ENCODE peak calls at places on chromosomes 11 and 22, in nine cellular contexts. M is AG09309, P is fibroblast of mammary gland, D is A549, A is spleen, F is lower lobe of right lung, X is cardiac muscle cell, H is B cell, K is tibial artery. V is an unnamed sample.

GRCh38 chr22:23938328-23939016 is 22.5 kb downstream of the GSTT2B start:
- DNase-seq in M (no peak), P (no peak), D (no peak), A (no peak), F (no peak), X (peak), H (no peak), K (no peak), V (no peak)

GRCh38 chr22:24969588-24970301 is 17.2 kb downstream of the KIAA1671 start:
- DNase-seq in M (no peak), P (no peak), D (no peak), A (no peak), F (no peak), X (peak), H (no peak), K (peak), V (no peak)

GRCh38 chr11:84965484-84965883 is 661.7 kb downstream of the DLG2 start:
- DNase-seq in M (no peak), P (no peak), D (no peak), A (no peak), F (no peak), X (no peak), H (no peak), K (no peak), V (no peak)

GRCh38 chr22:37627545-37627944 is 11.9 kb upstream of the SH3BP1 start:
- DNase-seq in M (no peak), P (no peak), D (no peak), A (peak), F (no peak), X (no peak), H (peak), K (peak), V (no peak)

GRCh38 chr22:37337204-37337943 is 55.1 kb downstream of the CYTH4 start:
- DNase-seq in M (no peak), P (peak), D (no peak), A (no peak), F (no peak), X (no peak), H (no peak), K (no peak), V (no peak)

GRCh38 chr11:72144807-72145565 is 9.5 kb downstream of the FOLR3 start:
- DNase-seq in M (peak), P (peak), D (no peak), A (no peak), F (no peak), X (no peak), H (no peak), K (no peak), V (no peak)

GRCh38 chr11:32447252-32447651 is 11.9 kb upstream of the WT1 start:
- DNase-seq in M (no peak), P (no peak), D (no peak), A (no peak), F (no peak), X (no peak), H (no peak), K (no peak), V (no peak)

GRCh38 chr11:47523491-47524199 is 29.3 kb downstream of the CELF1 start:
- DNase-seq in M (peak), P (peak), D (peak), A (no peak), F (no peak), X (peak), H (peak), K (no peak), V (no peak)

GRCh38 chr11:96341237-96342130 is 1.5 kb downstream of the MAML2 start:
- DNase-seq in M (no peak), P (peak), D (no peak), A (peak), F (peak), X (no peak), H (peak), K (peak), V (no peak)

GRCh38 chr11:109036011-109036410 is 371.1 kb downstream of the DDX10 start:
- DNase-seq in M (no peak), P (no peak), D (no peak), A (no peak), F (no peak), X (no peak), H (no peak), K (no peak), V (no peak)

GRCh38 chr22:45328822-45329535 is 19.2 kb downstream of the FAM118A start:
- DNase-seq in M (no peak), P (no peak), D (no peak), A (no peak), F (no peak), X (no peak), H (no peak), K (no peak), V (no peak)

GRCh38 chr22:24483966-24484545 is 11.1 kb upstream of the UPB1 start:
- DNase-seq in M (no peak), P (no peak), D (no peak), A (no peak), F (no peak), X (no peak), H (no peak), K (no peak), V (no peak)

GRCh38 chr11:36192723-36193619 is 96.3 kb downstream of the COMMD9 start:
- DNase-seq in M (no peak), P (no peak), D (no peak), A (no peak), F (no peak), X (no peak), H (no peak), K (no peak), V (no peak)

GRCh38 chr11:43925063-43925931 is 17.1 kb upstream of the C11orf96 start:
- DNase-seq in M (no peak), P (no peak), D (no peak), A (no peak), F (no peak), X (no peak), H (no peak), K (peak), V (no peak)

GRCh38 chr11:1062075-1062820 is 12.4 kb upstream of the MUC2 start:
- DNase-seq in M (no peak), P (no peak), D (no peak), A (no peak), F (no peak), X (no peak), H (no peak), K (no peak), V (no peak)

GRCh38 chr22:35900483-35901168 is 128.0 kb downstream of the RBFOX2 start:
- DNase-seq in M (no peak), P (peak), D (no peak), A (no peak), F (no peak), X (no peak), H (no peak), K (no peak), V (no peak)

GRCh38 chr11:119472856-119473222 is 49.9 kb upstream of the THY1 start:
- DNase-seq in M (no peak), P (peak), D (no peak), A (no peak), F (no peak), X (no peak), H (no peak), K (peak), V (no peak)

GRCh38 chr22:38873469-38874411 is 1.7 kb upstream of the CBX6 start:
- DNase-seq in M (no peak), P (no peak), D (no peak), A (no peak), F (no peak), X (no peak), H (no peak), K (peak), V (no peak)

DNA sequence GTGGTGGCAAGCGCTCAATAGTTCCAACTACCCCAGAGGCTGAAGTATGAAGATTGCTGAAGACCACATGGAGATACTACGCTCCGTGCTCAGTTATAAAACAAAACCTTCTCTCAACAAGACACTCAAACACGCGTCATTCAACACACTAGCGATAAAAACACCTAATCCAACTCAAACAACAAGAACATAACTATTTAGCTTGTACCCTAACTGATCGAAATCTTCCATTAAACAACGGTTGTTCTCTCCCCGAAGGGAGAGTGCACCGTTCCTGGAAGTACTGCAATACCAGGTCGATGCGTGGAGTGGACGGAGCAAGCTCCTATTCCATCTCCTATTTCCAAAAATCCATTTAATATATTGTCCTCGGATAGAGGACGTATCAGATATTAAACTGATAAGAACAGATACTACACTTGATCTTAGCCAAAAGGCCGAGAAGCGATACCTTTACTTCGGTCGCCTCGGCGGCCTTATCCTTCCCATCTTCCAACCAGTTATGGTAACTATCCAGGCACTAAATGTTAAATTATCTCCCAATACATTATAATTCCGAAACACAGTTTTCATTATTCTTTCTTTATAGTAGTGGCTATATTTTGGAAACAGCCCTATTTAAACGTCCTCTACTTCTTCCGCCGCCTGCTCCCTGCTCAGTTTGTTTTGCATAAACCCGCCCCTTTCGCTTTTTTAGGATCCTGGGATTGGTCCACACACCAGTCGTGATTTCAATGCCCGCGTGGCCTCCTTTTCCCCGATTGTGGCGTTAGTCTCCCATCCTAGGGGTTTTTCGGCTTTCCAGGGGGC is 2.2 kb upstream of the WDR74 start:
- DNase-seq in M (peak), P (peak), D (peak), A (peak), F (peak), X (peak), H (peak), K (peak), V (no peak)
- TF ChIP-seq CTCF in M (no peak), P (no peak), D (no peak), A (no peak), F (no peak), X (no peak), H (no peak), K (no peak), V (no peak)

GRCh38 chr22:47788461-47788860 is 1026.0 kb downstream of the TBC1D22A start:
- DNase-seq in M (no peak), P (no peak), D (no peak), A (peak), F (no peak), X (no peak), H (no peak), K (no peak), V (no peak)
- TF ChIP-seq CTCF in M (no peak), P (no peak), D (no peak), A (no peak), F (no peak), X (no peak), H (no peak), K (no peak), V (no peak)

GRCh38 chr11:69683764-69684333 is 8.7 kb upstream of the LTO1 start:
- DNase-seq in M (no peak), P (no peak), D (no peak), A (peak), F (no peak), X (no peak), H (no peak), K (peak), V (no peak)
- TF ChIP-seq CTCF in M (peak), P (peak), D (peak), A (no peak), F (peak), X (peak), H (no peak), K (no peak), V (peak)

GRCh38 chr11:64583296-64584262 is 7.4 kb upstream of the SLC22A12 start:
- DNase-seq in M (no peak), P (peak), D (no peak), A (peak), F (peak), X (no peak), H (no peak), K (peak), V (peak)
- TF ChIP-seq CTCF in M (no peak), P (no peak), D (no peak), A (no peak), F (no peak), X (no peak), H (no peak), K (no peak), V (no peak)

GRCh38 chr11:86274999-86275398 is 27.0 kb upstream of the HIKESHI start:
- DNase-seq in M (no peak), P (no peak), D (no peak), A (no peak), F (no peak), X (no peak), H (no peak), K (no peak), V (no peak)

GRCh38 chr11:86275493-86276370 is 26.3 kb upstream of the HIKESHI start:
- DNase-seq in M (no peak), P (no peak), D (no peak), A (no peak), F (no peak), X (no peak), H (no peak), K (no peak), V (no peak)

GRCh38 chr11:86277741-86278140 is 24.3 kb upstream of the HIKESHI start:
- DNase-seq in M (no peak), P (no peak), D (no peak), A (no peak), F (no peak), X (no peak), H (no peak), K (no peak), V (no peak)

GRCh38 chr11:86278226-86278625 is 23.8 kb upstream of the HIKESHI start:
- DNase-seq in M (no peak), P (no peak), D (no peak), A (no peak), F (no peak), X (no peak), H (no peak), K (no peak), V (no peak)

GRCh38 chr11:86279713-86280112 is 22.3 kb upstream of the HIKESHI start:
- DNase-seq in M (no peak), P (no peak), D (no peak), A (no peak), F (no peak), X (no peak), H (no peak), K (no peak), V (no peak)
- TF ChIP-seq CTCF in M (no peak), P (no peak), D (no peak), A (no peak), F (no peak), X (no peak), H (no peak), K (no peak), V (no peak)

GRCh38 chr11:64686466-64687175 is 36.4 kb downstream of the NRXN2 start:
- DNase-seq in M (no peak), P (no peak), D (no peak), A (no peak), F (no peak), X (no peak), H (no peak), K (no peak), V (peak)

GRCh38 chr11:64687641-64688533 is 35.1 kb downstream of the NRXN2 start:
- DNase-seq in M (no peak), P (no peak), D (no peak), A (no peak), F (no peak), X (no peak), H (no peak), K (peak), V (peak)

GRCh38 chr11:64690235-64690634 is 32.8 kb downstream of the NRXN2 start:
- DNase-seq in M (no peak), P (no peak), D (no peak), A (no peak), F (no peak), X (no peak), H (no peak), K (no peak), V (peak)

GRCh38 chr11:64687204-64687603 is 35.8 kb downstream of the NRXN2 start:
- DNase-seq in M (no peak), P (no peak), D (no peak), A (peak), F (no peak), X (no peak), H (no peak), K (peak), V (peak)

GRCh38 chr11:64688534-64688982 is 34.4 kb downstream of the NRXN2 start:
- DNase-seq in M (no peak), P (peak), D (peak), A (peak), F (peak), X (peak), H (peak), K (peak), V (peak)
- TF ChIP-seq CTCF in M (peak), P (peak), D (peak), A (peak), F (peak), X (peak), H (peak), K (peak), V (peak)

DNA sequence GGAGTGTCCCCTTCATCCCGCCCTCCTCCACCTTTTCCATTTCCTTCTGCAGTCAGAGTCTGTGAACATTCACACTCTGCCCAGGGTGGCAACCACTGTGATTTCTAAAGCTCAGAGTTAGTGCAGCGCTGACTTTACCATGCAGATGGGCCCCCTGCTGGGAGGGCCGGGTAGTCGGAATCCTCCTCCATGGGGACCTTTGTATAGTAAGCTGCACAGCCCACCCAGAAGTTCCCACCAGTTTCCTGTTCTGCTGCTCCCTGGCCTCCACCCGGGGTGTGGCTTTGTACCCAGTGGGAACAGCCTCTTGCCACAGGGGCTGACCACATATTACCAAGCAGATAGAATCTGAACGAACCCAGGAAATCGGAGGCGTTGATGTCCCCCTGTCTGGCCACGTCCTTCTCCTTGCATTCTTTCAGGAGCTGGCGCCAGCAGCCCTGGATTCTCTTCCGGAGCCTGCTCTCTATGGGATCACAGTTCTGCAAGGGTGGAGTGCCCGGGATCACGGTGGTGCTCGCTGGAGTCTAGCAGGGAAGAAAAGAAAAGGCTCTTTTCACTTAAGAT is 125.3 kb downstream of the MPPED1 start:
- DNase-seq in M (no peak), P (no peak), D (no peak), A (no peak), F (no peak), X (no peak), H (no peak), K (no peak), V (no peak)
- TF ChIP-seq CTCF in M (peak), P (no peak), D (no peak), A (no peak), F (no peak), X (no peak), H (no peak), K (no peak), V (peak)

GRCh38 chr11:19279455-19279854 is 38.7 kb upstream of the E2F8 start:
- DNase-seq in M (no peak), P (no peak), D (no peak), A (no peak), F (no peak), X (no peak), H (no peak), K (no peak), V (no peak)
- TF ChIP-seq CTCF in M (no peak), P (no peak), D (no peak), A (no peak), F (no peak), X (no peak), H (no peak), K (no peak), V (no peak)

GRCh38 chr22:21758465-21758864 is 22.9 kb upstream of the YPEL1 start:
- DNase-seq in M (no peak), P (no peak), D (no peak), A (peak), F (no peak), X (no peak), H (no peak), K (no peak), V (no peak)

GRCh38 chr22:21761086-21761485 is 25.5 kb upstream of the YPEL1 start:
- DNase-seq in M (no peak), P (no peak), D (no peak), A (no peak), F (no peak), X (no peak), H (no peak), K (no peak), V (no peak)

GRCh38 chr22:21760640-21761039 is 25.0 kb upstream of the YPEL1 start:
- DNase-seq in M (peak), P (peak), D (no peak), A (no peak), F (no peak), X (no peak), H (no peak), K (no peak), V (no peak)

GRCh38 chr22:21759133-21759532 is 23.5 kb upstream of the YPEL1 start:
- DNase-seq in M (no peak), P (no peak), D (no peak), A (no peak), F (no peak), X (no peak), H (no peak), K (no peak), V (no peak)

DNA sequence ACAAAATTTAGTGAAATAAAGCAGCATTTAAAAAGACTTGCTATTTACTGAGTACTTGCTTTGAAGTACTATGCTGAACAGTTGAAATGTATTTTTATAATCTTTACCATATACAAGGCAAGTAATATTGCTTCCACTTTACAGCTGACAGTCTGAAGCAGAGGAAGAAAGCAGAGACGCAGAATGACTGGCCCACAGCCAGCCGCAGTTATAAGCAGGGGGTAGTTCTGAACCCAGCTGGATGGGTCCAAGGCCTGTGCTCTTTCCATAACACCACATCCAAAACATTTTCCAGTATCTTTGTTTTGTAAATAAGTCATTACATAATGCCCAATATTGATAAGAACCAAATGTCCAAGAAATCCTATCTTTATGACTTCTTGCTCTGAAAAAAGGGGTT is 24.0 kb upstream of the YPEL1 start:
- DNase-seq in M (no peak), P (no peak), D (no peak), A (peak), F (no peak), X (no peak), H (no peak), K (no peak), V (no peak)
- TF ChIP-seq CTCF in M (no peak), P (no peak), D (no peak), A (no peak), F (no peak), X (no peak), H (no peak), K (no peak), V (no peak)

V was measured in chondrocyte.